ENCODE peak calls at places on chromosomes 1 and 21, in four cellular contexts. I is thoracic aorta; P is cardiac muscle cell; B is CD8-positive, alpha-beta memory T cell. S is an unnamed sample.
A peak's percentile ranks its signal among the peaks of the same experiment; 100 is the strongest.

GRCh38 chr1:16418823-16419425 is 18.3 kb downstream of the SPATA21 start:
- DNase-seq in I (no peak), P (peak; percentile 41), B (no peak), S (no peak)

GRCh38 chr1:76511226-76511625 is 356.1 kb upstream of the ST6GALNAC5 start:
- DNase-seq in I (no peak), P (no peak), B (no peak), S (no peak)

GRCh38 chr1:27713139-27713725 is 12.5 kb upstream of the FAM76A start:
- DNase-seq in I (no peak), P (no peak), B (no peak), S (no peak)

GRCh38 chr1:222757673-222758268 is 20.8 kb downstream of the FAM177B start:
- DNase-seq in I (no peak), P (peak; percentile 36), B (no peak), S (no peak)

GRCh38 chr1:186643600-186643999 is 36.6 kb downstream of the PTGS2 start:
- DNase-seq in I (no peak), P (peak; percentile 48), B (no peak), S (no peak)

GRCh38 chr1:78691995-78692747 is 42.5 kb downstream of the IFI44 start:
- DNase-seq in I (no peak), P (no peak), B (no peak), S (no peak)

GRCh38 chr1:118304722-118305344 is 119.8 kb upstream of the SPAG17 start:
- DNase-seq in I (no peak), P (peak; percentile 26), B (no peak), S (no peak)

GRCh38 chr1:47188901-47189785 is 693 bp downstream of the PDZK1IP1 start:
- DNase-seq in I (no peak), P (no peak), B (no peak), S (no peak)

GRCh38 chr21:45326169-45326833 is 38.6 kb upstream of the POFUT2 start:
- DNase-seq in I (no peak), P (peak; percentile 68), B (no peak), S (peak; percentile 66)

GRCh38 chr1:33257759-33258712 is 1.7 kb downstream of the ZNF362 start:
- DNase-seq in I (no peak), P (no peak), B (no peak), S (no peak)

GRCh38 chr21:38793926-38794713 is 11.6 kb upstream of the ETS2 start:
- DNase-seq in I (no peak), P (no peak), B (no peak), S (no peak)

GRCh38 chr1:179821524-179821923 is 56.1 kb downstream of the TOR1AIP2 start:
- DNase-seq in I (no peak), P (no peak), B (no peak), S (peak; percentile 49)

GRCh38 chr1:220786337-220787068 is at the start of gene MTARC1:
- DNase-seq in I (no peak), P (peak; percentile 76), B (no peak), S (peak; percentile 92)

GRCh38 chr1:193104496-193104905 is 713 bp downstream of the GLRX2 start:
- DNase-seq in I (no peak), P (peak; percentile 54), B (peak; percentile 27), S (peak; percentile 76)

GRCh38 chr1:56631901-56632300 is 13.2 kb upstream of the PRKAA2 start:
- DNase-seq in I (no peak), P (no peak), B (no peak), S (no peak)

GRCh38 chr1:203036537-203036936 is 10.2 kb downstream of the PPFIA4 start:
- DNase-seq in I (no peak), P (no peak), B (no peak), S (peak; percentile 24)

GRCh38 chr1:101245575-101245927 is 8.7 kb downstream of the S1PR1 start:
- DNase-seq in I (no peak), P (no peak), B (no peak), S (no peak)

GRCh38 chr1:6788946-6789345 is 3.7 kb downstream of the CAMTA1 start:
- DNase-seq in I (no peak), P (no peak), B (no peak), S (no peak)

GRCh38 chr1:59468828-59469428 is 172.0 kb downstream of the FGGY start:
- DNase-seq in I (no peak), P (no peak), B (no peak), S (no peak)

GRCh38 chr1:232179896-232180760 is 449.8 kb downstream of the SIPA1L2 start:
- DNase-seq in I (no peak), P (no peak), B (no peak), S (no peak)

GRCh38 chr21:33394260-33394659 is 9.0 kb upstream of the IFNGR2 start:
- DNase-seq in I (no peak), P (peak; percentile 65), B (no peak), S (no peak)

GRCh38 chr1:33420870-33421775 is 9.8 kb downstream of the PHC2 start:
- DNase-seq in I (no peak), P (peak; percentile 43), B (no peak), S (no peak)

GRCh38 chr1:218942421-218942820 is 231.3 kb upstream of the LYPLAL1 start:
- DNase-seq in I (no peak), P (no peak), B (no peak), S (no peak)

GRCh38 chr1:33471416-33471815 is 1.0 kb upstream of the ZSCAN20 start:
- DNase-seq in I (no peak), P (no peak), B (no peak), S (no peak)

GRCh38 chr1:33828654-33829053 is 35.2 kb upstream of the HMGB4 start:
- DNase-seq in I (no peak), P (no peak), B (no peak), S (no peak)

GRCh38 chr1:230919201-230919600 is 50.9 kb upstream of the C1orf198 start:
- DNase-seq in I (no peak), P (no peak), B (no peak), S (no peak)

GRCh38 chr1:36924282-36924791 is 110.0 kb downstream of the GRIK3 start:
- DNase-seq in I (no peak), P (peak; percentile 46), B (peak; percentile 3), S (peak; percentile 80)

GRCh38 chr1:197915217-197915616 is 2.0 kb upstream of the LHX9 start:
- DNase-seq in I (no peak), P (no peak), B (no peak), S (no peak)

GRCh38 chr1:118627435-118627834 is 360.7 kb downstream of the TBX15 start:
- DNase-seq in I (no peak), P (no peak), B (no peak), S (no peak)

GRCh38 chr1:202200112-202200548 is 6.5 kb downstream of the LGR6 start:
- DNase-seq in I (no peak), P (peak; percentile 10), B (no peak), S (no peak)

GRCh38 chr21:31366825-31367224 is 22.8 kb upstream of the TIAM1 start:
- DNase-seq in I (no peak), P (peak; percentile 94), B (no peak), S (no peak)

GRCh38 chr1:110383311-110383990 is 7.4 kb downstream of the SLC16A4 start:
- DNase-seq in I (no peak), P (peak; percentile 38), B (no peak), S (no peak)

GRCh38 chr1:10901091-10901893 is 104.8 kb upstream of the CASZ1 start:
- DNase-seq in I (no peak), P (no peak), B (no peak), S (peak; percentile 91)

GRCh38 chr1:100658716-100659026 is 60.9 kb upstream of the VCAM1 start:
- DNase-seq in I (no peak), P (no peak), B (no peak), S (no peak)

GRCh38 chr1:23282967-23283366 is 61.1 kb downstream of the HNRNPR start:
- DNase-seq in I (no peak), P (peak; percentile 69), B (no peak), S (no peak)

GRCh38 chr1:22773981-22774471 is 63.4 kb downstream of the EPHB2 start:
- DNase-seq in I (peak; percentile 60), P (peak; percentile 89), B (no peak), S (peak; percentile 75)

GRCh38 chr1:88291902-88292301 is 392.2 kb upstream of the PKN2 start:
- DNase-seq in I (no peak), P (no peak), B (no peak), S (no peak)

GRCh38 chr21:32770514-32771133 is 931 bp downstream of the PAXBP1 start:
- DNase-seq in I (no peak), P (no peak), B (no peak), S (no peak)

GRCh38 chr21:35046223-35046690 is 2.8 kb downstream of the RUNX1 start:
- DNase-seq in I (no peak), P (no peak), B (no peak), S (no peak)

GRCh38 chr21:35045539-35046222 is 3.4 kb downstream of the RUNX1 start:
- DNase-seq in I (no peak), P (no peak), B (peak; percentile 87), S (no peak)

GRCh38 chr21:35043549-35043948 is 5.6 kb downstream of the RUNX1 start:
- DNase-seq in I (no peak), P (no peak), B (no peak), S (no peak)

GRCh38 chr21:35044770-35045538 is 4.1 kb downstream of the RUNX1 start:
- DNase-seq in I (no peak), P (no peak), B (no peak), S (no peak)

GRCh38 chr21:35044128-35044527 is 5.0 kb downstream of the RUNX1 start:
- DNase-seq in I (no peak), P (no peak), B (no peak), S (no peak)
- H3K4me3 ChIP-seq in I (no peak overlapping the region), P (no peak overlapping the region), B (peak overlapping the region; percentile 83), S (no peak overlapping the region)

DNA sequence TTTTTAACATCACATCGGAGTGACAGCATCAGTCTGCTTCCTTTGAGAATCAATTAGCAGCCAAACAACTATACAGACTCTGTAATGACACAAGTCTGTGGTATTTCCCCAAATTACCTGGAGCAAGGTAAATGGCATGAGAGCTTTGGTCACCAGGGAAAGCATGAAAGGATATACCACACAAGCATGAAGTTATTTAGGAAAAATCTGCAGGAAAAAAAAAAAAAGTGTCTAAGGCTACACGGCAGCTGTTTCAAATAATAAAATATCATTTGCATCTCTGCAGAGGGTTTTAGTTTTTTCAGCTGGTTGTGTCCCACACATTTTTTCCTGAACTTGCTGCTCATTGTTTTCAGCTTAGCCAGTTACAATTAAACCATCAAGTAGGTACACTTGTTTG is 234.7 kb downstream of the TTLL7 start:
- DNase-seq in I (no peak), P (no peak), B (no peak), S (no peak)
- H3K4me1 ChIP-seq in I (no peaks in the 10 kb centered on the region), P (peaks cover 4% of the 10 kb centered on the region), B (no peaks in the 10 kb centered on the region), S (no peaks in the 10 kb centered on the region)

GRCh38 chr1:235495539-235495938 is 8.7 kb downstream of the B3GALNT2 start:
- DNase-seq in I (no peak), P (no peak), B (no peak), S (no peak)

GRCh38 chr1:235491644-235492043 is 12.6 kb downstream of the B3GALNT2 start:
- DNase-seq in I (no peak), P (no peak), B (no peak), S (no peak)

GRCh38 chr1:235495030-235495429 is 9.2 kb downstream of the B3GALNT2 start:
- DNase-seq in I (no peak), P (no peak), B (no peak), S (no peak)

GRCh38 chr1:235494531-235494930 is 9.7 kb downstream of the B3GALNT2 start:
- DNase-seq in I (no peak), P (no peak), B (no peak), S (no peak)
- H3K36me3 ChIP-seq in I (peaks cover 16% of the 10 kb centered on the region), P (peaks cover 22% of the 10 kb centered on the region), B (no peaks in the 10 kb centered on the region), S (peaks cover 3% of the 10 kb centered on the region)

GRCh38 chr1:45552309-45552708 is 1.7 kb downstream of the AKR1A1 start:
- DNase-seq in I (no peak), P (no peak), B (no peak), S (no peak)
- H3K4me3 ChIP-seq in I (peak overlapping the region; percentile 78), P (no peak overlapping the region), B (no peak overlapping the region), S (peak overlapping the region; percentile 19)

S was measured in kidney.